ENCODE peak calls at places on chromosomes 12 and 14, in five cellular contexts. One of them, this sample, is unnamed.

GRCh38 chr12:22624573-22624907 is 431 bp upstream of the ETNK1 start:
- DNase-seq in neural progenitor cell: no peak
- DNase-seq in mammary epithelial cell: no peak
- DNase-seq in neuronal stem cell: no peak
- DNase-seq in mesendoderm: no peak
- DNase-seq in this sample: no peak

GRCh38 chr14:93239869-93240677 is 33.0 kb downstream of the UBR7 start:
- DNase-seq in neuronal stem cell: no peak
- DNase-seq in mesendoderm: no peak
- DNase-seq in mammary epithelial cell: peak
- DNase-seq in neural progenitor cell: no peak
- DNase-seq in this sample: peak

GRCh38 chr14:35506461-35506860 is 27.5 kb upstream of the INSM2 start:
- DNase-seq in mammary epithelial cell: no peak
- DNase-seq in neuronal stem cell: no peak
- DNase-seq in mesendoderm: no peak
- DNase-seq in neural progenitor cell: no peak
- DNase-seq in this sample: no peak

GRCh38 chr14:65098586-65098985 is 3.7 kb downstream of the MAX start:
- DNase-seq in mesendoderm: no peak
- DNase-seq in neuronal stem cell: no peak
- DNase-seq in neural progenitor cell: no peak
- DNase-seq in mammary epithelial cell: peak
- DNase-seq in this sample: peak

GRCh38 chr12:92955997-92956663 is 27.0 kb upstream of the EEA1 start:
- DNase-seq in neuronal stem cell: no peak
- DNase-seq in mammary epithelial cell: peak
- DNase-seq in mesendoderm: no peak
- DNase-seq in neural progenitor cell: no peak
- DNase-seq in this sample: peak

GRCh38 chr12:15011162-15011561 is 38.3 kb downstream of the PDE6H start:
- DNase-seq in neural progenitor cell: no peak
- DNase-seq in neuronal stem cell: no peak
- DNase-seq in mesendoderm: peak
- DNase-seq in mammary epithelial cell: no peak
- DNase-seq in this sample: peak

GRCh38 chr12:132250707-132251106 is 78.7 kb downstream of the GALNT9 start:
- DNase-seq in mesendoderm: no peak
- DNase-seq in mammary epithelial cell: no peak
- DNase-seq in neural progenitor cell: no peak
- DNase-seq in neuronal stem cell: no peak
- DNase-seq in this sample: no peak

GRCh38 chr14:90388982-90389381 is 7.8 kb upstream of the CALM1 start:
- DNase-seq in neuronal stem cell: no peak
- DNase-seq in mammary epithelial cell: peak
- DNase-seq in neural progenitor cell: no peak
- DNase-seq in mesendoderm: no peak
- DNase-seq in this sample: peak

GRCh38 chr12:66232258-66232657 is 43.2 kb downstream of the IRAK3 start:
- DNase-seq in mammary epithelial cell: no peak
- DNase-seq in neural progenitor cell: no peak
- DNase-seq in mesendoderm: no peak
- DNase-seq in neuronal stem cell: no peak
- DNase-seq in this sample: no peak

GRCh38 chr12:22538336-22538735 is 6.0 kb downstream of the C2CD5 start:
- DNase-seq in mammary epithelial cell: no peak
- DNase-seq in neuronal stem cell: no peak
- DNase-seq in mesendoderm: no peak
- DNase-seq in neural progenitor cell: no peak
- DNase-seq in this sample: no peak

GRCh38 chr14:73452341-73453191 is 5.8 kb downstream of the NUMB start:
- DNase-seq in mesendoderm: no peak
- DNase-seq in neural progenitor cell: no peak
- DNase-seq in mammary epithelial cell: peak
- DNase-seq in neuronal stem cell: no peak
- DNase-seq in this sample: peak

GRCh38 chr14:93970589-93970966 is 5.8 kb downstream of the ASB2 start:
- DNase-seq in neuronal stem cell: no peak
- DNase-seq in neural progenitor cell: peak
- DNase-seq in mammary epithelial cell: peak
- DNase-seq in mesendoderm: no peak
- DNase-seq in this sample: peak

GRCh38 chr12:80269953-80270552 is 170.7 kb downstream of the OTOGL start:
- DNase-seq in mesendoderm: peak
- DNase-seq in neuronal stem cell: peak
- DNase-seq in mammary epithelial cell: peak
- DNase-seq in neural progenitor cell: peak
- DNase-seq in this sample: peak

GRCh38 chr14:94665121-94665520 is 52.9 kb downstream of the SERPINA3 start:
- DNase-seq in neural progenitor cell: no peak
- DNase-seq in mesendoderm: no peak
- DNase-seq in neuronal stem cell: no peak
- DNase-seq in mammary epithelial cell: no peak
- DNase-seq in this sample: peak

GRCh38 chr12:49017764-49018281 is 753 bp downstream of the PRKAG1 start:
- DNase-seq in neural progenitor cell: no peak
- DNase-seq in mesendoderm: no peak
- DNase-seq in neuronal stem cell: peak
- DNase-seq in mammary epithelial cell: no peak
- DNase-seq in this sample: peak

GRCh38 chr14:80809663-80810062 is 131.9 kb downstream of the CEP128 start:
- DNase-seq in neural progenitor cell: no peak
- DNase-seq in mammary epithelial cell: no peak
- DNase-seq in neuronal stem cell: no peak
- DNase-seq in mesendoderm: no peak
- DNase-seq in this sample: no peak

GRCh38 chr12:79252358-79253075 is 387.9 kb downstream of the SYT1 start:
- DNase-seq in mammary epithelial cell: peak
- DNase-seq in neuronal stem cell: no peak
- DNase-seq in mesendoderm: no peak
- DNase-seq in neural progenitor cell: no peak
- DNase-seq in this sample: no peak

GRCh38 chr14:90319634-90320541 is 11.9 kb downstream of the NRDE2 start:
- DNase-seq in mammary epithelial cell: no peak
- DNase-seq in neural progenitor cell: no peak
- DNase-seq in mesendoderm: peak
- DNase-seq in neuronal stem cell: no peak
- DNase-seq in this sample: no peak

GRCh38 chr14:51554339-51554920 is 97.3 kb upstream of the FRMD6 start:
- DNase-seq in mammary epithelial cell: peak
- DNase-seq in neuronal stem cell: no peak
- DNase-seq in neural progenitor cell: no peak
- DNase-seq in mesendoderm: peak
- DNase-seq in this sample: peak

GRCh38 chr12:123223241-123223668 is 9.7 kb downstream of the MPHOSPH9 start:
- DNase-seq in mammary epithelial cell: no peak
- DNase-seq in neuronal stem cell: no peak
- DNase-seq in mesendoderm: no peak
- DNase-seq in neural progenitor cell: no peak
- DNase-seq in this sample: no peak

GRCh38 chr14:60815371-60815770 is 80.8 kb downstream of the MNAT1 start:
- DNase-seq in neuronal stem cell: no peak
- DNase-seq in mammary epithelial cell: no peak
- DNase-seq in neural progenitor cell: no peak
- DNase-seq in mesendoderm: no peak
- DNase-seq in this sample: no peak

GRCh38 chr14:74841230-74842207 is 34.4 kb downstream of the PROX2 start:
- DNase-seq in neuronal stem cell: no peak
- DNase-seq in mesendoderm: no peak
- DNase-seq in neural progenitor cell: no peak
- DNase-seq in mammary epithelial cell: no peak
- DNase-seq in this sample: no peak

GRCh38 chr12:118317729-118318128 is 55.0 kb downstream of the TAOK3 start:
- DNase-seq in neuronal stem cell: no peak
- DNase-seq in mesendoderm: no peak
- DNase-seq in mammary epithelial cell: no peak
- DNase-seq in neural progenitor cell: no peak
- DNase-seq in this sample: no peak

GRCh38 chr14:68417007-68417659 is 375.7 kb downstream of the ZFP36L1 start:
- DNase-seq in mammary epithelial cell: no peak
- DNase-seq in mesendoderm: no peak
- DNase-seq in neuronal stem cell: no peak
- DNase-seq in neural progenitor cell: no peak
- DNase-seq in this sample: no peak

GRCh38 chr12:23504043-23504442 is 445.4 kb downstream of the SOX5 start:
- DNase-seq in mammary epithelial cell: no peak
- DNase-seq in neural progenitor cell: no peak
- DNase-seq in mesendoderm: peak
- DNase-seq in neuronal stem cell: no peak
- DNase-seq in this sample: no peak

GRCh38 chr12:78062781-78063180 is 232.1 kb downstream of the NAV3 start:
- DNase-seq in neural progenitor cell: no peak
- DNase-seq in mammary epithelial cell: peak
- DNase-seq in neuronal stem cell: no peak
- DNase-seq in mesendoderm: no peak
- DNase-seq in this sample: peak

GRCh38 chr14:75254901-75255300 is 23.7 kb upstream of the FOS start:
- DNase-seq in mammary epithelial cell: peak
- DNase-seq in mesendoderm: peak
- DNase-seq in neural progenitor cell: peak
- DNase-seq in neuronal stem cell: no peak
- DNase-seq in this sample: no peak

GRCh38 chr14:71324767-71325272 is 417.6 kb downstream of the PCNX1 start:
- DNase-seq in mammary epithelial cell: peak
- DNase-seq in mesendoderm: peak
- DNase-seq in neural progenitor cell: peak
- DNase-seq in neuronal stem cell: no peak
- DNase-seq in this sample: no peak

GRCh38 chr12:68310370-68310769 is 21.8 kb downstream of the MDM1 start:
- DNase-seq in mesendoderm: no peak
- DNase-seq in neural progenitor cell: no peak
- DNase-seq in neuronal stem cell: no peak
- DNase-seq in mammary epithelial cell: peak
- DNase-seq in this sample: peak

GRCh38 chr12:90842477-90842876 is 112.5 kb downstream of the CCER1 start:
- DNase-seq in mesendoderm: peak
- DNase-seq in neuronal stem cell: no peak
- DNase-seq in neural progenitor cell: no peak
- DNase-seq in mammary epithelial cell: peak
- DNase-seq in this sample: no peak

GRCh38 chr12:50411051-50411660 is 10.5 kb downstream of the LARP4 start:
- DNase-seq in neural progenitor cell: no peak
- DNase-seq in neuronal stem cell: no peak
- DNase-seq in mammary epithelial cell: no peak
- DNase-seq in mesendoderm: no peak
- DNase-seq in this sample: no peak

GRCh38 chr12:115710104-115710564 is 567.4 kb downstream of the MED13L start:
- DNase-seq in neuronal stem cell: no peak
- DNase-seq in mesendoderm: peak
- DNase-seq in mammary epithelial cell: peak
- DNase-seq in neural progenitor cell: no peak
- DNase-seq in this sample: peak

GRCh38 chr12:57905812-57906475 is 35.4 kb upstream of the ATP23 start:
- DNase-seq in mesendoderm: no peak
- DNase-seq in mammary epithelial cell: no peak
- DNase-seq in neuronal stem cell: no peak
- DNase-seq in neural progenitor cell: no peak
- DNase-seq in this sample: no peak
- H3K4me2 ChIP-seq in mesendoderm: no peak
- H3K4me2 ChIP-seq in mammary epithelial cell: no peak
- H3K4me2 ChIP-seq in neuronal stem cell: no peak
- H3K4me2 ChIP-seq in neural progenitor cell: no peak
- H3K4me2 ChIP-seq in this sample: no peak

GRCh38 chr14:78688503-78688902 is 518.3 kb downstream of the NRXN3 start:
- DNase-seq in neural progenitor cell: no peak
- DNase-seq in neuronal stem cell: no peak
- DNase-seq in mammary epithelial cell: no peak
- DNase-seq in mesendoderm: no peak
- DNase-seq in this sample: no peak

DNA sequence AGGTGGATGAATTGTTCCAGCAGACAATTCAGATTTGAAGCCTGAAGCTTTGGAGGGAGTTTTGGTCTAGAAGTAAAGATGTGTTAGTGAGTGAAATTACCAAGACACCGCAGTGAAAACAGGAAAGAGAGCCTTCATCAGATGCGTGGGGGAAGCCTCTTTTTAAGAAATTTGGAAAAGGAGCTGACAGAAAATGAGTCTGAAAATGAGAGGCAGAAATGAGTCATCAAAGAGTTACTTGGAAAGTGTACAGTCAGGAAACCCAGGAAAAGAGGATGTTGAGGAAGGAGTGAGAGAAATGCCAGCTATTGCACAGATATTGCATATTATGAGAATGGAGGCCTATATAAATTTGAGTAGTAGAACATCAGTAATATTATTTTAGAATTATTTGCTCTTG is 520.7 kb downstream of the NRXN3 start:
- DNase-seq in neuronal stem cell: no peak
- DNase-seq in mesendoderm: no peak
- DNase-seq in mammary epithelial cell: no peak
- DNase-seq in neural progenitor cell: no peak
- DNase-seq in this sample: peak
- H3K27ac ChIP-seq in neuronal stem cell: no peak
- H3K27ac ChIP-seq in mesendoderm: no peak
- H3K27ac ChIP-seq in mammary epithelial cell: no peak
- H3K27ac ChIP-seq in neural progenitor cell: no peak
- H3K27ac ChIP-seq in this sample: no peak

GRCh38 chr12:19836056-19836455 is 396.8 kb downstream of the AEBP2 start:
- DNase-seq in neuronal stem cell: no peak
- DNase-seq in mesendoderm: no peak
- DNase-seq in mammary epithelial cell: no peak
- DNase-seq in neural progenitor cell: no peak
- DNase-seq in this sample: no peak

GRCh38 chr12:19833775-19834501 is 394.6 kb downstream of the AEBP2 start:
- DNase-seq in mesendoderm: no peak
- DNase-seq in neuronal stem cell: no peak
- DNase-seq in mammary epithelial cell: peak
- DNase-seq in neural progenitor cell: no peak
- DNase-seq in this sample: peak

GRCh38 chr12:19834596-19834995 is 395.3 kb downstream of the AEBP2 start:
- DNase-seq in mesendoderm: no peak
- DNase-seq in neuronal stem cell: no peak
- DNase-seq in neural progenitor cell: no peak
- DNase-seq in mammary epithelial cell: no peak
- DNase-seq in this sample: no peak

GRCh38 chr12:19837543-19837942 is 398.3 kb downstream of the AEBP2 start:
- DNase-seq in neural progenitor cell: no peak
- DNase-seq in neuronal stem cell: no peak
- DNase-seq in mesendoderm: no peak
- DNase-seq in mammary epithelial cell: no peak
- DNase-seq in this sample: no peak

GRCh38 chr12:19836456-19836855 is 397.2 kb downstream of the AEBP2 start:
- DNase-seq in mesendoderm: no peak
- DNase-seq in neural progenitor cell: no peak
- DNase-seq in neuronal stem cell: no peak
- DNase-seq in mammary epithelial cell: no peak
- DNase-seq in this sample: no peak
- H3K9ac ChIP-seq in mesendoderm: no peak
- H3K9ac ChIP-seq in neural progenitor cell: no peak
- H3K9ac ChIP-seq in neuronal stem cell: no peak
- H3K9ac ChIP-seq in mammary epithelial cell: no peak
- H3K9ac ChIP-seq in this sample: no peak

DNA sequence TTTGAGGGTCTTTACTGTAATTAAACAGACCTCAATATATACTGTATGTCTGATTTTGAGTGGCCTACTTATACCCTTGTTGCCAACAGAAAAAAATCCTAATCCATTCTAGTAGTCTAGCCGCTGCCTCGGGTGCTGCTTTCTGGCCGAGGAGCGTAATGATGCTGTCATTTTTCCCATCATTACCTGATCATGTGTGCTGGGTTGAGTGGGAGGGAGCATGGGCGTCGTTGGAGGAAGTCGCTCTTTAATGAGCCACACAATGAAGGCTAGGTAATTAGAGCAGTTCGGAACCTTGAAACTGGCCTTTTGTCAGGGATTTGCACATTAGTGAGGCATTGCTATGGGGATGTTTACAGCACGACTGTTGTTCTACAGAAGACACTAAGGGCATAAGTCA is 76.1 kb upstream of the RFX4 start:
- DNase-seq in mesendoderm: no peak
- DNase-seq in neuronal stem cell: peak
- DNase-seq in mammary epithelial cell: no peak
- DNase-seq in neural progenitor cell: no peak
- DNase-seq in this sample: no peak
- H3K4me2 ChIP-seq in mesendoderm: no peak
- H3K4me2 ChIP-seq in neuronal stem cell: no peak
- H3K4me2 ChIP-seq in mammary epithelial cell: no peak
- H3K4me2 ChIP-seq in neural progenitor cell: no peak
- H3K4me2 ChIP-seq in this sample: no peak